ENCODE peak calls at places on chromosomes 1 and 21, in eight cellular contexts. B is activated gamma-delta T cell treated with anti-CD3 and anti-CD28 coated beads, Interleukin-2, amount 50 U/mL, for 16 hours; E is epithelial cell of proximal tubule; F is right atrium auricular region; U is cardiac fibroblast; K is OCI-LY7; V is KBM-7; X is stimulated activated CD8-positive, alpha-beta memory T cell treated with anti-CD3 and anti-CD28 coated beads, Interleukin-2, amount 100 ng/mL, for 48 hours. Z is an unnamed sample.

GRCh38 chr1:217076902-217077301 is 353.7 kb upstream of the ESRRG start:
- DNase-seq in V (no peak), K (no peak), X (no peak), E (peak; percentile 79), F (no peak), B (no peak), U (peak; percentile 16), Z (peak; percentile 44)

GRCh38 chr1:203009185-203009584 is 2.0 kb downstream of the TMEM183A start:
- DNase-seq in K (no peak), E (no peak), V (no peak), B (no peak), X (no peak), F (no peak), U (no peak), Z (no peak)

GRCh38 chr1:34777519-34778321 is 3.3 kb upstream of the GJB3 start:
- DNase-seq in K (no peak), X (no peak), B (no peak), V (no peak), F (no peak), U (no peak), E (no peak), Z (no peak)

GRCh38 chr21:36004441-36004840 is 55.9 kb downstream of the SETD4 start:
- DNase-seq in K (no peak), X (no peak), U (peak; percentile 3), E (no peak), V (no peak), B (no peak), F (no peak), Z (no peak)

GRCh38 chr1:178566187-178566586 is 53.3 kb downstream of the TEX35 start:
- DNase-seq in E (no peak), B (no peak), U (no peak), F (no peak), K (no peak), X (no peak), V (no peak), Z (peak; percentile 33)

GRCh38 chr1:155038602-155039307 is 5.1 kb downstream of the DCST1 start:
- DNase-seq in X (no peak), V (no peak), U (peak; percentile 42), E (no peak), K (no peak), F (no peak), B (no peak), Z (peak; percentile 38)

GRCh38 chr21:44820851-44821250 is 3.0 kb upstream of the SUMO3 start:
- DNase-seq in F (no peak), E (no peak), K (no peak), V (no peak), U (no peak), X (no peak), B (no peak), Z (peak; percentile 74)

GRCh38 chr21:37994211-37994610 is 78.0 kb upstream of the KCNJ6 start:
- DNase-seq in E (no peak), B (no peak), V (no peak), K (no peak), U (peak; percentile 58), F (no peak), X (no peak), Z (no peak)

GRCh38 chr21:31203371-31204054 is 140.5 kb downstream of the TIAM1 start:
- DNase-seq in V (no peak), K (no peak), E (no peak), X (no peak), B (no peak), U (peak; percentile 26), F (no peak), Z (peak; percentile 25)

GRCh38 chr1:113437554-113438341 is 47.4 kb downstream of the MAGI3 start:
- DNase-seq in E (no peak), K (no peak), V (no peak), B (no peak), X (no peak), U (no peak), F (no peak), Z (no peak)

GRCh38 chr1:215710340-215710971 is 143.4 kb downstream of the KCTD3 start:
- DNase-seq in B (no peak), V (peak; percentile 59), U (peak; percentile 54), X (no peak), K (peak; percentile 58), F (no peak), E (no peak), Z (peak; percentile 75)

GRCh38 chr1:56547977-56548376 is 31.4 kb downstream of the PLPP3 start:
- DNase-seq in U (no peak), E (no peak), B (no peak), F (no peak), K (no peak), V (no peak), X (no peak), Z (no peak)

GRCh38 chr1:61079276-61079897 is 3.0 kb upstream of the NFIA start:
- DNase-seq in U (no peak), F (no peak), B (no peak), X (no peak), K (no peak), V (no peak), E (no peak), Z (no peak)

GRCh38 chr1:215407575-215407974 is 159.5 kb upstream of the KCTD3 start:
- DNase-seq in K (no peak), F (no peak), E (no peak), V (no peak), U (no peak), X (no peak), B (no peak), Z (no peak)

GRCh38 chr1:85372683-85373446 is 92.1 kb downstream of the DDAH1 start:
- DNase-seq in V (peak; percentile 11), E (no peak), X (no peak), F (no peak), U (peak; percentile 54), K (no peak), B (no peak), Z (peak; percentile 74)

GRCh38 chr21:46029201-46029924 is 47.8 kb downstream of the COL6A1 start:
- DNase-seq in E (no peak), U (peak; percentile 47), B (no peak), F (no peak), K (no peak), V (peak; percentile 26), X (no peak), Z (no peak)

GRCh38 chr1:181079382-181079781 is 9.1 kb upstream of the IER5 start:
- DNase-seq in E (no peak), F (no peak), U (no peak), B (no peak), V (no peak), X (no peak), K (no peak), Z (peak; percentile 34)

GRCh38 chr1:25837253-25837875 is 17.6 kb downstream of the MTFR1L start:
- DNase-seq in F (no peak), K (peak; percentile 33), X (no peak), V (no peak), E (no peak), U (peak; percentile 32), B (no peak), Z (no peak)

GRCh38 chr1:213393860-213394259 is 342.8 kb downstream of the RPS6KC1 start:
- DNase-seq in E (no peak), F (no peak), X (no peak), K (no peak), U (no peak), V (no peak), B (no peak), Z (no peak)

GRCh38 chr1:76191561-76191960 is 117.0 kb downstream of the ST6GALNAC3 start:
- DNase-seq in B (no peak), F (no peak), X (no peak), K (no peak), U (no peak), V (no peak), E (no peak), Z (no peak)

GRCh38 chr1:3032371-3032862 is 11.2 kb downstream of the ACTRT2 start:
- DNase-seq in V (no peak), B (no peak), F (no peak), X (no peak), E (no peak), U (no peak), K (no peak), Z (no peak)

GRCh38 chr1:113683384-113684152 is 75.7 kb downstream of the PHTF1 start:
- DNase-seq in X (no peak), U (peak; percentile 66), F (no peak), K (no peak), E (no peak), V (no peak), B (no peak), Z (no peak)

GRCh38 chr21:34962136-34962535 is 87.0 kb downstream of the RUNX1 start:
- DNase-seq in K (no peak), X (no peak), U (no peak), F (no peak), V (no peak), E (no peak), B (no peak), Z (no peak)

GRCh38 chr1:200670215-200671118 is 760 bp upstream of the DDX59 start:
- DNase-seq in X (no peak), B (no peak), F (no peak), K (peak; percentile 58), U (no peak), E (no peak), V (no peak), Z (no peak)

GRCh38 chr1:60345621-60346020 is 272.1 kb upstream of the C1orf87 start:
- DNase-seq in E (peak; percentile 9), B (no peak), F (no peak), V (no peak), K (no peak), U (peak; percentile 6), X (no peak), Z (peak; percentile 15)

GRCh38 chr1:201792534-201793305 is 36.2 kb upstream of the IPO9 start:
- DNase-seq in V (peak; percentile 84), E (peak; percentile 41), B (peak; percentile 9), K (peak; percentile 77), F (peak; percentile 89), U (peak; percentile 91), X (peak; percentile 15), Z (peak; percentile 85)

GRCh38 chr1:87292684-87293493 is 35.8 kb upstream of the LMO4 start:
- DNase-seq in X (peak; percentile 32), B (peak; percentile 51), U (peak; percentile 76), K (peak; percentile 78), E (no peak), F (no peak), V (peak; percentile 63), Z (peak; percentile 59)

GRCh38 chr1:222372221-222372620 is 175.7 kb downstream of the HHIPL2 start:
- DNase-seq in F (no peak), E (no peak), B (no peak), K (no peak), V (no peak), X (no peak), U (no peak), Z (peak; percentile 71)

GRCh38 chr1:225498539-225499135 is 70.8 kb upstream of the LBR start:
- DNase-seq in F (no peak), E (no peak), U (peak; percentile 71), K (no peak), X (no peak), V (no peak), B (no peak), Z (no peak)

GRCh38 chr1:5847013-5847654 is 145.1 kb downstream of the NPHP4 start:
- DNase-seq in B (no peak), K (no peak), F (no peak), U (peak; percentile 37), E (no peak), V (peak; percentile 29), X (no peak), Z (no peak)

GRCh38 chr1:226046240-226046639 is 16.3 kb upstream of the H3-3A start:
- DNase-seq in X (no peak), U (peak; percentile 35), F (no peak), V (no peak), E (no peak), B (no peak), K (no peak), Z (peak; percentile 74)

GRCh38 chr1:153697191-153697872 is 18.8 kb downstream of the NPR1 start:
- DNase-seq in E (no peak), B (no peak), K (no peak), F (peak; percentile 82), X (no peak), V (peak; percentile 19), U (peak; percentile 95), Z (peak; percentile 31)

GRCh38 chr1:110258734-110259133 is 48.6 kb downstream of the KCNC4 start:
- DNase-seq in X (no peak), E (no peak), B (no peak), K (no peak), F (no peak), V (no peak), U (no peak), Z (peak; percentile 70)

GRCh38 chr1:220768127-220768601 is 18.5 kb upstream of the MTARC1 start:
- DNase-seq in U (peak; percentile 55), X (no peak), E (no peak), B (no peak), V (no peak), K (no peak), F (no peak), Z (no peak)